ENCODE peak calls at places on chromosomes 3 and 15, in nine cellular contexts. Q is astrocyte of the spinal cord; G is CD8-positive, alpha-beta T cell; X is fibroblast of lung; J is prostate gland; F is cardiac fibroblast; W is NB4; P is SK-N-SH; B is CD8-positive, alpha-beta memory T cell. O is an unnamed sample.

GRCh38 chr3:117746091-117746490 is 1036.5 kb downstream of the TUSC7 start:
- DNase-seq in Q (no peak), G (no peak), X (no peak), J (no peak), F (no peak), W (no peak), P (no peak), B (no peak), O (no peak)

GRCh38 chr15:59174846-59175831 is 31.5 kb upstream of the LDHAL6B start:
- DNase-seq in Q (peak), G (no peak), X (peak), J (peak), F (peak), W (peak), P (peak), B (no peak), O (peak)

GRCh38 chr3:177195242-177195940 is 1.9 kb downstream of the TBL1XR1 start:
- DNase-seq in Q (peak), G (no peak), X (no peak), J (peak), F (peak), W (peak), P (peak), B (no peak), O (no peak)

GRCh38 chr15:48281674-48282073 is 49.6 kb upstream of the DUT start:
- DNase-seq in Q (no peak), G (no peak), X (peak), J (no peak), F (no peak), W (no peak), P (no peak), B (no peak), O (no peak)

GRCh38 chr3:195895078-195895899 is 13.1 kb downstream of the TNK2 start:
- DNase-seq in Q (no peak), G (peak), X (peak), J (no peak), F (peak), W (peak), P (peak), B (peak), O (peak)

GRCh38 chr15:100031665-100032357 is 298.6 kb upstream of the LYSMD4 start:
- DNase-seq in Q (no peak), G (no peak), X (no peak), J (no peak), F (no peak), W (no peak), P (no peak), B (no peak), O (no peak)

GRCh38 chr3:102068327-102068726 is 219.0 kb downstream of the NFKBIZ start:
- DNase-seq in Q (peak), G (no peak), X (no peak), J (no peak), F (peak), W (no peak), P (no peak), B (no peak), O (no peak)

GRCh38 chr15:25849431-25849921 is 13.7 kb downstream of the ATP10A start:
- DNase-seq in Q (peak), G (no peak), X (peak), J (no peak), F (peak), W (no peak), P (peak), B (no peak), O (no peak)

GRCh38 chr3:30964612-30965011 is 70.2 kb upstream of the GADL1 start:
- DNase-seq in Q (no peak), G (no peak), X (no peak), J (no peak), F (no peak), W (no peak), P (no peak), B (no peak), O (no peak)

GRCh38 chr15:41730543-41730942 is 43.7 kb upstream of the MAPKBP1 start:
- DNase-seq in Q (no peak), G (no peak), X (no peak), J (no peak), F (no peak), W (peak), P (no peak), B (no peak), O (no peak)

GRCh38 chr15:47588968-47589367 is 128.3 kb upstream of the SEMA6D start:
- DNase-seq in Q (no peak), G (no peak), X (no peak), J (no peak), F (no peak), W (no peak), P (no peak), B (no peak), O (peak)

GRCh38 chr15:48861813-48862431 is 16.0 kb upstream of the EID1 start:
- DNase-seq in Q (peak), G (peak), X (peak), J (no peak), F (peak), W (peak), P (peak), B (peak), O (peak)

GRCh38 chr3:194205675-194206133 is 69.8 kb downstream of the HES1 start:
- DNase-seq in Q (peak), G (no peak), X (no peak), J (no peak), F (no peak), W (peak), P (peak), B (no peak), O (no peak)

GRCh38 chr3:187210555-187211327 is 13.5 kb downstream of the RTP1 start:
- DNase-seq in Q (peak), G (no peak), X (no peak), J (no peak), F (peak), W (no peak), P (no peak), B (no peak), O (no peak)

GRCh38 chr3:129587061-129587460 is 19.4 kb downstream of the PLXND1 start:
- DNase-seq in Q (no peak), G (no peak), X (peak), J (no peak), F (peak), W (no peak), P (no peak), B (no peak), O (no peak)

GRCh38 chr3:124092811-124093210 is 100.9 kb upstream of the ROPN1 start:
- DNase-seq in Q (peak), G (no peak), X (no peak), J (no peak), F (no peak), W (no peak), P (no peak), B (no peak), O (no peak)

GRCh38 chr15:52434885-52435284 is 93.8 kb downstream of the MYO5A start:
- DNase-seq in Q (no peak), G (no peak), X (no peak), J (no peak), F (no peak), W (no peak), P (no peak), B (no peak), O (no peak)

GRCh38 chr15:91385301-91385700 is 285.2 kb downstream of the SV2B start:
- DNase-seq in Q (peak), G (no peak), X (no peak), J (no peak), F (peak), W (peak), P (no peak), B (no peak), O (no peak)

GRCh38 chr15:78508272-78508671 is 895 bp downstream of the HYKK start:
- DNase-seq in Q (no peak), G (no peak), X (no peak), J (no peak), F (no peak), W (no peak), P (no peak), B (no peak), O (no peak)

GRCh38 chr3:112007641-112008040 is 8.9 kb downstream of the TAGLN3 start:
- DNase-seq in Q (no peak), G (no peak), X (peak), J (no peak), F (peak), W (no peak), P (no peak), B (no peak), O (no peak)

GRCh38 chr15:67997996-67998395 is 56.1 kb upstream of the PIAS1 start:
- DNase-seq in Q (peak), G (no peak), X (peak), J (no peak), F (peak), W (peak), P (no peak), B (no peak), O (no peak)

GRCh38 chr3:178901204-178901603 is 170.4 kb downstream of the ZMAT3 start:
- DNase-seq in Q (no peak), G (no peak), X (no peak), J (no peak), F (no peak), W (no peak), P (no peak), B (no peak), O (no peak)

GRCh38 chr3:19934098-19934566 is at the start of gene EFHB:
- DNase-seq in Q (peak), G (no peak), X (peak), J (no peak), F (peak), W (no peak), P (peak), B (no peak), O (peak)

GRCh38 chr3:195007794-195008193 is 263.2 kb downstream of the XXYLT1 start:
- DNase-seq in Q (no peak), G (no peak), X (no peak), J (no peak), F (no peak), W (peak), P (no peak), B (no peak), O (peak)

GRCh38 chr3:136617123-136617700 is 135.0 kb downstream of the STAG1 start:
- DNase-seq in Q (no peak), G (no peak), X (no peak), J (no peak), F (no peak), W (peak), P (no peak), B (no peak), O (no peak)

GRCh38 chr15:33168444-33168843 is 26.1 kb downstream of the FMN1 start:
- DNase-seq in Q (no peak), G (no peak), X (no peak), J (no peak), F (no peak), W (no peak), P (no peak), B (no peak), O (no peak)

GRCh38 chr15:36880913-36881290 is 219.4 kb downstream of the MEIS2 start:
- DNase-seq in Q (no peak), G (no peak), X (no peak), J (no peak), F (no peak), W (no peak), P (no peak), B (no peak), O (no peak)

GRCh38 chr15:36882487-36883108 is 217.8 kb downstream of the MEIS2 start:
- DNase-seq in Q (no peak), G (no peak), X (no peak), J (peak), F (peak), W (no peak), P (no peak), B (no peak), O (no peak)

GRCh38 chr15:36878745-36879262 is 221.5 kb downstream of the MEIS2 start:
- DNase-seq in Q (no peak), G (no peak), X (no peak), J (no peak), F (no peak), W (no peak), P (no peak), B (no peak), O (no peak)

GRCh38 chr15:36879568-36880225 is 220.7 kb downstream of the MEIS2 start:
- DNase-seq in Q (no peak), G (no peak), X (no peak), J (no peak), F (no peak), W (no peak), P (no peak), B (no peak), O (no peak)

GRCh38 chr15:36880226-36880912 is 220.0 kb downstream of the MEIS2 start:
- DNase-seq in Q (no peak), G (no peak), X (no peak), J (no peak), F (no peak), W (no peak), P (no peak), B (no peak), O (no peak)
- H3K4me3 ChIP-seq in Q (no peak), G (no peak), X (no peak), J (no peak), F (no peak), W (no peak), P (no peak), B (no peak), O (peak)

GRCh38 chr15:55744026-55744655 is 1.2 kb upstream of the PRTG start:
- DNase-seq in Q (no peak), G (no peak), X (no peak), J (no peak), F (no peak), W (no peak), P (peak), B (no peak), O (peak)

GRCh38 chr15:55742927-55743614 is at the start of gene PRTG:
- DNase-seq in Q (peak), G (no peak), X (peak), J (no peak), F (peak), W (no peak), P (peak), B (no peak), O (peak)

GRCh38 chr15:55742498-55742926 is 440 bp downstream of the PRTG start:
- DNase-seq in Q (no peak), G (no peak), X (peak), J (no peak), F (peak), W (peak), P (no peak), B (no peak), O (peak)

GRCh38 chr15:55741592-55742497 is 1.1 kb downstream of the PRTG start:
- DNase-seq in Q (peak), G (no peak), X (no peak), J (no peak), F (peak), W (no peak), P (peak), B (no peak), O (peak)

GRCh38 chr15:55743615-55743978 is 645 bp upstream of the PRTG start:
- DNase-seq in Q (peak), G (no peak), X (no peak), J (no peak), F (no peak), W (no peak), P (no peak), B (no peak), O (no peak)
- H3K4me3 ChIP-seq in Q (peak), G (no peak), X (peak), J (peak), F (peak), W (no peak), P (peak), B (no peak), O (peak)

GRCh38 chr3:59856921-59857320 is 807.1 kb upstream of the CFAP20DC start:
- DNase-seq in Q (no peak), G (no peak), X (no peak), J (no peak), F (no peak), W (no peak), P (no peak), B (no peak), O (peak)

GRCh38 chr3:59862686-59863085 is 812.9 kb upstream of the CFAP20DC start:
- DNase-seq in Q (peak), G (no peak), X (peak), J (no peak), F (peak), W (no peak), P (no peak), B (no peak), O (no peak)

GRCh38 chr3:59857589-59858346 is 807.9 kb upstream of the CFAP20DC start:
- DNase-seq in Q (peak), G (peak), X (peak), J (peak), F (peak), W (peak), P (peak), B (peak), O (peak)
- H3K4me3 ChIP-seq in Q (no peak), G (no peak), X (no peak), J (no peak), F (no peak), W (no peak), P (no peak), B (no peak), O (peak)

GRCh38 chr3:120350431-120350941 is 1.3 kb upstream of the LRRC58 start:
- DNase-seq in Q (peak), G (no peak), X (peak), J (no peak), F (peak), W (peak), P (no peak), B (no peak), O (no peak)
- H3K4me3 ChIP-seq in Q (no peak), G (no peak), X (peak), J (no peak), F (no peak), W (peak), P (peak), B (no peak), O (peak)

GRCh38 chr15:86231864-86232801 is 152.5 kb downstream of the AGBL1 start:
- DNase-seq in Q (peak), G (peak), X (peak), J (peak), F (peak), W (peak), P (peak), B (peak), O (peak)
- H3K4me3 ChIP-seq in Q (no peak), G (no peak), X (no peak), J (no peak), F (no peak), W (no peak), P (no peak), B (no peak), O (no peak)

GRCh38 chr3:14179795-14180194 is 1.2 kb downstream of the LSM3 start:
- DNase-seq in Q (no peak), G (no peak), X (no peak), J (no peak), F (no peak), W (no peak), P (no peak), B (no peak), O (no peak)
- H3K4me3 ChIP-seq in Q (no peak), G (no peak), X (peak), J (no peak), F (no peak), W (peak), P (peak), B (no peak), O (peak)

GRCh38 chr3:58109752-58110151 is 101.0 kb downstream of the DNASE1L3 start:
- DNase-seq in Q (no peak), G (no peak), X (no peak), J (no peak), F (no peak), W (no peak), P (no peak), B (no peak), O (no peak)

GRCh38 chr3:58116161-58116955 is 94.4 kb downstream of the DNASE1L3 start:
- DNase-seq in Q (no peak), G (peak), X (no peak), J (no peak), F (no peak), W (peak), P (no peak), B (peak), O (no peak)

GRCh38 chr3:58107597-58107996 is 99.4 kb downstream of the FLNB start:
- DNase-seq in Q (no peak), G (no peak), X (no peak), J (no peak), F (no peak), W (no peak), P (no peak), B (no peak), O (no peak)

GRCh38 chr3:58111513-58112184 is 99.1 kb downstream of the DNASE1L3 start:
- DNase-seq in Q (no peak), G (no peak), X (no peak), J (peak), F (no peak), W (no peak), P (no peak), B (no peak), O (no peak)

DNA sequence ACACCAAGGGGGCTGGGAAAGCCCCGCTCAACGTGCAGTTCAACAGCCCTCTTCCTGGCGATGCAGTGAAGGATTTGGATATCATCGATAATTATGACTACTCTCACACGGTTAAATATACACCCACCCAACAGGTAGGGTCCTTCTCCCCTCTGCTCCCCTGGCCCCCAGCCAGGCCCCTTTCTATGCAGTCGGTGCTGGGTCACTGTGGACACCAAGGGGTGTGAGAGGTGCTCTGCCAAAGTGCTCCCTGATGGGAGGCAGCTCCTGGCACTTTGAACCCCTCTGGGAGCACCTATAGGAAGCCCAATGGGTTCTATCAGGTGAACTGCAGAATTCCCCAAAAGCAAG is 98.6 kb downstream of the DNASE1L3 start:
- DNase-seq in Q (no peak), G (no peak), X (no peak), J (no peak), F (no peak), W (no peak), P (no peak), B (no peak), O (no peak)
- H3K4me3 ChIP-seq in Q (no peak), G (no peak), X (no peak), J (no peak), F (no peak), W (no peak), P (no peak), B (no peak), O (no peak)

GRCh38 chr15:70109982-70110381 is 12.3 kb upstream of the TLE3 start:
- DNase-seq in Q (no peak), G (no peak), X (no peak), J (no peak), F (no peak), W (no peak), P (no peak), B (no peak), O (no peak)
- H3K4me3 ChIP-seq in Q (no peak), G (no peak), X (no peak), J (no peak), F (no peak), W (no peak), P (no peak), B (no peak), O (no peak)

GRCh38 chr3:104519068-104519467 is 847.6 kb upstream of the ALCAM start:
- DNase-seq in Q (no peak), G (no peak), X (no peak), J (no peak), F (no peak), W (no peak), P (no peak), B (no peak), O (no peak)
- H3K4me3 ChIP-seq in Q (no peak), G (no peak), X (no peak), J (no peak), F (no peak), W (no peak), P (no peak), B (no peak), O (no peak)

DNA sequence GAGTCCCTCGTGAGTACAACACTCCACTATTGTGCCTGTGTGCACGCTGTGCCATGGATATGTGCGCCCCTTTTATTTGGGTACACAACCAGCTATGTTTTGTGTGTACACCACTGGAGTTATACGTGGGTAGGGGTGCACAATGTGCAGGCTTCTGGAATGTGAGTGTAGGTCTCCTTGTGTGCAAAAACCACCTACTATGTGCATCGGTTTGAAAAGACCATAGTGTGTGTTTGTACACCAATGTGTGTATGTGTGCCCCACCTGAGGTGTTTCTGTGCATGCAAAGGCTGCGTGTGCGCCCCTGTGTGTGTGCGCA is 86.4 kb upstream of the ALDH1L1 start:
- DNase-seq in Q (no peak), G (no peak), X (no peak), J (no peak), F (no peak), W (no peak), P (no peak), B (no peak), O (no peak)
- H3K4me3 ChIP-seq in Q (no peak), G (no peak), X (peak), J (no peak), F (no peak), W (no peak), P (no peak), B (no peak), O (no peak)